ENCODE peak calls at places on chromosome 1, in five cellular contexts. T is H9, L is IMR-90, S is mesenchymal stem cell, G is H1. X is an unnamed sample.

GRCh38 chr1:151003175-151003574 is 3.5 kb downstream of the MINDY1 start:
- DNase-seq in T (no peak), L (no peak), S (no peak), G (no peak), X (no peak)

GRCh38 chr1:245480393-245481120 is 325.8 kb downstream of the KIF26B start:
- DNase-seq in T (no peak), L (no peak), S (no peak), G (no peak), X (no peak)

GRCh38 chr1:77282187-77282865 is 507 bp downstream of the AK5 start:
- DNase-seq in T (peak), L (peak), S (peak), G (no peak), X (peak)

GRCh38 chr1:30856260-30856790 is 52.2 kb downstream of the SDC3 start:
- DNase-seq in T (no peak), L (no peak), S (peak), G (no peak), X (no peak)

GRCh38 chr1:44276006-44276405 is 62.7 kb downstream of the DMAP1 start:
- DNase-seq in T (no peak), L (peak), S (no peak), G (no peak), X (no peak)

GRCh38 chr1:180724055-180724454 is 92.2 kb downstream of the XPR1 start:
- DNase-seq in T (no peak), L (no peak), S (no peak), G (no peak), X (no peak)

GRCh38 chr1:195804547-195804946 is 803.7 kb downstream of the KCNT2 start:
- DNase-seq in T (no peak), L (no peak), S (no peak), G (no peak), X (no peak)

GRCh38 chr1:231039161-231040018 is 664 bp downstream of the FAM89A start:
- DNase-seq in T (peak), L (peak), S (peak), G (no peak), X (peak)

GRCh38 chr1:184860535-184860934 is 105.9 kb upstream of the EDEM3 start:
- DNase-seq in T (no peak), L (no peak), S (no peak), G (no peak), X (no peak)

GRCh38 chr1:24987875-24988559 is 57.9 kb upstream of the RUNX3 start:
- DNase-seq in T (no peak), L (no peak), S (no peak), G (no peak), X (no peak)

GRCh38 chr1:163076981-163077761 is 8.0 kb downstream of the RGS4 start:
- DNase-seq in T (no peak), L (peak), S (no peak), G (no peak), X (no peak)

GRCh38 chr1:180026556-180026955 is 71.9 kb downstream of the CEP350 start:
- DNase-seq in T (no peak), L (peak), S (no peak), G (no peak), X (no peak)

GRCh38 chr1:32989160-32989894 is 24.7 kb upstream of the RNF19B start:
- DNase-seq in T (no peak), L (peak), S (peak), G (no peak), X (no peak)

GRCh38 chr1:52662645-52663313 is 29.8 kb downstream of the SHISAL2A start:
- DNase-seq in T (peak), L (peak), S (peak), G (peak), X (peak)

GRCh38 chr1:68479501-68479900 is 17.4 kb downstream of the DEPDC1 start:
- DNase-seq in T (no peak), L (no peak), S (no peak), G (no peak), X (no peak)

GRCh38 chr1:244952940-244953339 is 88.6 kb upstream of the HNRNPU start:
- DNase-seq in T (no peak), L (no peak), S (no peak), G (no peak), X (no peak)

GRCh38 chr1:115557715-115558114 is 84.1 kb upstream of the VANGL1 start:
- DNase-seq in T (no peak), L (no peak), S (no peak), G (no peak), X (no peak)

GRCh38 chr1:59697138-59697811 is 117.5 kb upstream of the HOOK1 start:
- DNase-seq in T (no peak), L (no peak), S (no peak), G (no peak), X (no peak)

GRCh38 chr1:206506803-206507394 is 432 bp upstream of the RASSF5 start:
- DNase-seq in T (no peak), L (no peak), S (no peak), G (no peak), X (no peak)

GRCh38 chr1:229859026-229859425 is 208.0 kb upstream of the GALNT2 start:
- DNase-seq in T (no peak), L (no peak), S (no peak), G (no peak), X (no peak)

GRCh38 chr1:205294914-205295310 is 26.6 kb downstream of the NUAK2 start:
- DNase-seq in T (no peak), L (peak), S (no peak), G (no peak), X (no peak)
- H2BK15ac ChIP-seq in T (no peak), L (peak), S (no peak), G (no peak), X (no peak)

GRCh38 chr1:156281281-156282142 is 1.1 kb downstream of the SMG5 start:
- DNase-seq in T (no peak), L (peak), S (peak), G (no peak), X (no peak)
- H3K14ac ChIP-seq in T (peak), L (peak), S (no peak), G (no peak), X (no peak)

GRCh38 chr1:79629414-79629813 is 622.9 kb upstream of the ADGRL4 start:
- DNase-seq in T (no peak), L (no peak), S (no peak), G (no peak), X (no peak)
- H2BK15ac ChIP-seq in T (no peak), L (no peak), S (no peak), G (no peak), X (no peak)

GRCh38 chr1:116667577-116668105 is at the start of gene IGSF3:
- DNase-seq in T (peak), L (peak), S (peak), G (no peak), X (peak)
- H3K14ac ChIP-seq in T (peak), L (no peak), S (no peak), G (no peak), X (no peak)

GRCh38 chr1:119321661-119322419 is 46.7 kb upstream of the HAO2 start:
- DNase-seq in T (no peak), L (no peak), S (no peak), G (no peak), X (no peak)

GRCh38 chr1:119318466-119319309 is 49.9 kb upstream of the HAO2 start:
- DNase-seq in T (no peak), L (no peak), S (no peak), G (no peak), X (no peak)

GRCh38 chr1:119323216-119323982 is 45.2 kb upstream of the HAO2 start:
- DNase-seq in T (no peak), L (no peak), S (no peak), G (no peak), X (no peak)

GRCh38 chr1:119316870-119317416 is 51.6 kb upstream of the HAO2 start:
- DNase-seq in T (peak), L (no peak), S (no peak), G (no peak), X (no peak)

GRCh38 chr1:119320100-119320499 is 48.5 kb upstream of the HAO2 start:
- DNase-seq in T (no peak), L (no peak), S (no peak), G (no peak), X (no peak)
- H2BK15ac ChIP-seq in T (no peak), L (no peak), S (no peak), G (no peak), X (no peak)

DNA sequence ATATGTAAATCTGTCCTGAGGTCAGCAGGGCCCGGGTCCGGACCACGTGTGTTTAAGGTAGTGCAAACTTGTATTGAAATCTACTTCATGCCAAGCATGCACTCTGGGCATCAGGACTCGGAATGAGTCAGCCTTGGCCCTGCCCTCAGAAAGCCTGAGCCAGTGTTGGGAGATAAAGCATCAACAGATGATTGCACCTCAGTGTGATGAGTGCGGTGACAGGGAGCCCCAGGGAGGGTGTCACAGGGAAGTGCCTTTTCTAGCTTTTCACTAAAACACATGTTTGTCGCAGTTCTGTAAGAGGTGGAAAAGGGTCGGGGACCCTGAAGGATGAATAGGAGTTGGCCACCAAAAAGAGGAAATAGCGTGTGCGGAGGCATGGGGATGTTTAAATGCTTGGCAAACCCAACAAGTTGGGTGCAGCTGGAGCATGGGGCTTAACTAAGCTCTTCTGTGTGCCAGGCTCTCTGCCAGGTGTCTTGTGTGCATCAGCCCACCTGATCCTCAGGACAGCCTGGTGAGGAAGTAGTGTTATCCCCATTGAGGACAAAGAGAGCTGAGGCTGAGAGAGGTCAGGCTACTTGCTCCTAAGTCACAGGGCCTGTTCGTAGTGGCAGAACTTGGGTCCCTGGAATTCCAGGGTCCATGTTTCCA is 48.2 kb upstream of the EPB41 start:
- DNase-seq in T (no peak), L (no peak), S (no peak), G (no peak), X (no peak)
- H3K14ac ChIP-seq in T (no peak), L (no peak), S (no peak), G (no peak), X (no peak)

DNA sequence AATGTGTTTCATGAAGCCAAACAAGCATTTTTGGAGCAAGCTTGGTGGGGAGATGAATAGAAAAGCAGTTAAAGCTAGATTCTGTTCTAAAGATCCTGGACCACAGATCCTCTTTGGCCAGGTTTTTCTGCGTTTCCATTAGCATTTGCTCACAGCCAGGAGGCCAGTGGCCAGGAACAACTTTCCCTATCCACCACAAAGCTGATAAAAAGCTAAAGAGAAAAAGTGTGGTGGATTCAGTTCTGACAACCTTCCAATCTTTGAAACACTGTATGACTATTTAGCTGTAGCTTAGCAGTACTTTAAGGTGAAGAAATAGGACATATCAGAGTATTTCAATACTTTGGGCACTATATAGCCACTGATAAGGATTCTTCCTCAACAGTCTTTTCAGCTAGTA is 3.0 kb upstream of the NEK7 start:
- DNase-seq in T (no peak), L (no peak), S (no peak), G (no peak), X (no peak)
- H2BK15ac ChIP-seq in T (no peak), L (no peak), S (no peak), G (no peak), X (no peak)

GRCh38 chr1:113247355-113247754 is 143.0 kb upstream of the MAGI3 start:
- DNase-seq in T (no peak), L (no peak), S (no peak), G (no peak), X (no peak)

GRCh38 chr1:113248494-113248893 is 141.8 kb upstream of the MAGI3 start:
- DNase-seq in T (no peak), L (no peak), S (no peak), G (no peak), X (no peak)

GRCh38 chr1:113246929-113247328 is 143.4 kb upstream of the MAGI3 start:
- DNase-seq in T (no peak), L (no peak), S (no peak), G (no peak), X (no peak)

GRCh38 chr1:113250161-113250560 is 140.2 kb upstream of the MAGI3 start:
- DNase-seq in T (no peak), L (no peak), S (no peak), G (no peak), X (no peak)

GRCh38 chr1:113247805-113248204 is 142.5 kb upstream of the MAGI3 start:
- DNase-seq in T (no peak), L (no peak), S (no peak), G (no peak), X (no peak)
- H3K14ac ChIP-seq in T (no peak), L (no peak), S (no peak), G (no peak), X (no peak)

X was measured in neuronal stem cell.